ENCODE peak calls at places on chromosomes 5 and 9, in four cellular contexts. G, X, P and U are unnamed samples.
A peak's percentile ranks its signal among the peaks of the same experiment; 100 is the strongest.

GRCh38 chr9:102521097-102521755 is 473.9 kb upstream of the CYLC2 start:
- DNase-seq in G (no peak), X (no peak), P (peak; percentile 1), U (no peak)

GRCh38 chr5:94544031-94544650 is 74.3 kb downstream of the KIAA0825 start:
- DNase-seq in G (no peak), X (no peak), P (no peak), U (no peak)

GRCh38 chr9:27572566-27572917 is 739 bp downstream of the C9orf72 start:
- DNase-seq in G (no peak), X (peak; percentile 51), P (peak; percentile 10), U (peak; percentile 84)

GRCh38 chr5:108104448-108104847 is 277.4 kb downstream of the FBXL17 start:
- DNase-seq in G (no peak), X (no peak), P (no peak), U (no peak)

GRCh38 chr9:125884196-125884595 is 137.0 kb downstream of the PBX3 start:
- DNase-seq in G (no peak), X (no peak), P (no peak), U (no peak)

GRCh38 chr5:64625678-64626077 is 64.6 kb upstream of the SHISAL2B start:
- DNase-seq in G (no peak), X (no peak), P (peak; percentile 27), U (no peak)

GRCh38 chr9:89036383-89036782 is 45.1 kb downstream of the S1PR3 start:
- DNase-seq in G (no peak), X (no peak), P (no peak), U (no peak)

GRCh38 chr5:134512661-134512999 is 12.8 kb upstream of the JADE2 start:
- DNase-seq in G (no peak), X (no peak), P (no peak), U (no peak)

GRCh38 chr9:16012621-16013020 is 459.8 kb downstream of the CCDC171 start:
- DNase-seq in G (no peak), X (no peak), P (no peak), U (no peak)

GRCh38 chr9:83430681-83431080 is 107.5 kb downstream of the FRMD3 start:
- DNase-seq in G (no peak), X (no peak), P (no peak), U (no peak)

GRCh38 chr5:30500513-30500912 is 693.0 kb upstream of the CDH6 start:
- DNase-seq in G (no peak), X (no peak), P (no peak), U (no peak)

GRCh38 chr5:60550311-60550710 is 149.7 kb downstream of the DEPDC1B start:
- DNase-seq in G (no peak), X (no peak), P (no peak), U (no peak)

GRCh38 chr9:71697882-71698281 is 70.4 kb downstream of the CEMIP2 start:
- DNase-seq in G (no peak), X (no peak), P (no peak), U (no peak)

GRCh38 chr5:59436364-59437158 is 457.0 kb downstream of the PDE4D start:
- DNase-seq in G (no peak), X (no peak), P (no peak), U (no peak)

GRCh38 chr9:115276621-115277020 is 158.7 kb upstream of the TNC start:
- DNase-seq in G (no peak), X (no peak), P (no peak), U (no peak)

GRCh38 chr9:8552732-8553131 is 753.2 kb upstream of the DMAC1 start:
- DNase-seq in G (no peak), X (no peak), P (no peak), U (no peak)

GRCh38 chr9:133658442-133659431 is 22.6 kb downstream of the DBH start:
- DNase-seq in G (no peak), X (peak; percentile 21), P (no peak), U (peak; percentile 78)

GRCh38 chr5:97134634-97135033 is 7.8 kb downstream of the LIX1 start:
- DNase-seq in G (no peak), X (no peak), P (no peak), U (no peak)

GRCh38 chr5:30752015-30752414 is 441.5 kb upstream of the CDH6 start:
- DNase-seq in G (no peak), X (no peak), P (no peak), U (no peak)